ENCODE peak calls at places on chromosomes 13 and 19, in five cellular contexts. G is T-cell, Q is lower leg skin, X is thoracic aorta, B is cardiac fibroblast. S is an unnamed sample.
A peak's percentile ranks its signal among the peaks of the same experiment; 100 is the strongest.

GRCh38 chr13:31209172-31209818 is 9.5 kb downstream of the B3GLCT start:
- DNase-seq in G (no peak), Q (no peak), X (no peak), B (peak; percentile 48), S (peak; percentile 24)

GRCh38 chr13:80251403-80251802 is 89.5 kb downstream of the SPRY2 start:
- DNase-seq in G (no peak), Q (no peak), X (no peak), B (peak; percentile 76), S (peak; percentile 77)

GRCh38 chr13:60162096-60162495 is 1.6 kb downstream of the DIAPH3 start:
- DNase-seq in B (no peak), X (no peak), Q (no peak), G (no peak), S (peak; percentile 67)

GRCh38 chr19:2574478-2574931 is 98.6 kb downstream of the GADD45B start:
- DNase-seq in Q (peak; percentile 75), G (no peak), B (no peak), X (no peak), S (no peak)

GRCh38 chr13:40220299-40220935 is 446.0 kb downstream of the FOXO1 start:
- DNase-seq in G (no peak), X (no peak), B (peak; percentile 69), Q (no peak), S (peak; percentile 93)

GRCh38 chr19:11570039-11570462 is 7.4 kb downstream of the ACP5 start:
- DNase-seq in G (no peak), X (no peak), B (no peak), Q (no peak), S (no peak)

GRCh38 chr19:30281903-30282302 is 90.3 kb upstream of the ZNF536 start:
- DNase-seq in Q (no peak), B (no peak), G (no peak), X (no peak), S (no peak)

GRCh38 chr19:23762884-23763711 is 4.4 kb upstream of the ZNF681 start:
- DNase-seq in G (peak; percentile 80), B (peak; percentile 62), X (no peak), Q (peak; percentile 97), S (peak; percentile 61)

GRCh38 chr13:71877280-71877653 is 10.3 kb upstream of the DACH1 start:
- DNase-seq in X (no peak), B (no peak), G (no peak), Q (no peak), S (no peak)

GRCh38 chr13:69292789-69293425 is 814.7 kb upstream of the ATXN8OS start:
- DNase-seq in G (no peak), Q (no peak), B (no peak), X (no peak), S (no peak)

GRCh38 chr19:4866595-4867424 is 657 bp downstream of the PLIN3 start:
- DNase-seq in B (peak; percentile 45), Q (peak; percentile 94), G (peak; percentile 47), X (no peak), S (peak; percentile 46)

GRCh38 chr19:33302974-33303790 is 848 bp upstream of the CEBPA start:
- DNase-seq in G (no peak), Q (peak; percentile 91), X (no peak), B (peak; percentile 55), S (peak; percentile 59)

GRCh38 chr13:66895780-66896179 is 334.4 kb downstream of the PCDH9 start:
- DNase-seq in X (no peak), B (no peak), Q (no peak), G (no peak), S (no peak)

GRCh38 chr19:7515471-7516226 is at the start of gene ZNF358:
- DNase-seq in X (peak; percentile 19), G (no peak), Q (peak; percentile 93), B (peak; percentile 60), S (peak; percentile 44)

GRCh38 chr13:77507931-77508776 is 27.4 kb upstream of the SCEL start:
- DNase-seq in X (no peak), G (no peak), B (peak; percentile 82), Q (no peak), S (peak; percentile 94)

GRCh38 chr13:75749407-75749806 is 113.3 kb downstream of the LMO7 start:
- DNase-seq in X (peak; percentile 32), B (peak; percentile 56), Q (no peak), G (no peak), S (peak; percentile 36)

GRCh38 chr13:95327190-95327589 is 25.9 kb upstream of the ABCC4 start:
- DNase-seq in Q (no peak), G (no peak), B (no peak), X (no peak), S (no peak)